ENCODE peak calls at places on chromosomes 11 and 22, in six cellular contexts. One of them, this sample, is unnamed.

GRCh38 chr22:23565942-23566715 is 14.0 kb downstream of the IGLL1 start:
- DNase-seq in foreskin fibroblast: no peak
- DNase-seq in neural progenitor cell: peak
- DNase-seq in AG09319: no peak
- DNase-seq in brain microvascular endothelial cell: no peak
- DNase-seq in WTC11: peak
- DNase-seq in this sample: no peak

GRCh38 chr11:75024068-75024449 is 35.3 kb downstream of the NEU3 start:
- DNase-seq in foreskin fibroblast: no peak
- DNase-seq in neural progenitor cell: no peak
- DNase-seq in AG09319: no peak
- DNase-seq in brain microvascular endothelial cell: no peak
- DNase-seq in WTC11: no peak
- DNase-seq in this sample: no peak

GRCh38 chr11:130553306-130553705 is 104.9 kb downstream of the ADAMTS15 start:
- DNase-seq in foreskin fibroblast: peak
- DNase-seq in neural progenitor cell: no peak
- DNase-seq in AG09319: no peak
- DNase-seq in brain microvascular endothelial cell: no peak
- DNase-seq in WTC11: no peak
- DNase-seq in this sample: no peak

GRCh38 chr11:3152471-3153110 is 12.5 kb downstream of the OSBPL5 start:
- DNase-seq in foreskin fibroblast: no peak
- DNase-seq in neural progenitor cell: no peak
- DNase-seq in AG09319: no peak
- DNase-seq in brain microvascular endothelial cell: peak
- DNase-seq in WTC11: no peak
- DNase-seq in this sample: no peak

GRCh38 chr11:33553486-33553885 is 147.1 kb downstream of the C11orf91 start:
- DNase-seq in foreskin fibroblast: no peak
- DNase-seq in neural progenitor cell: no peak
- DNase-seq in AG09319: no peak
- DNase-seq in brain microvascular endothelial cell: no peak
- DNase-seq in WTC11: no peak
- DNase-seq in this sample: no peak

GRCh38 chr11:10348650-10349280 is 43.9 kb downstream of the ADM start:
- DNase-seq in foreskin fibroblast: peak
- DNase-seq in neural progenitor cell: no peak
- DNase-seq in AG09319: no peak
- DNase-seq in brain microvascular endothelial cell: no peak
- DNase-seq in WTC11: no peak
- DNase-seq in this sample: no peak

GRCh38 chr11:77705195-77705876 is 67.7 kb upstream of the CLNS1A start:
- DNase-seq in foreskin fibroblast: peak
- DNase-seq in neural progenitor cell: no peak
- DNase-seq in AG09319: no peak
- DNase-seq in brain microvascular endothelial cell: peak
- DNase-seq in WTC11: no peak
- DNase-seq in this sample: peak

GRCh38 chr22:22714600-22715361 is 70.4 kb downstream of the GGTLC2 start:
- DNase-seq in foreskin fibroblast: no peak
- DNase-seq in neural progenitor cell: no peak
- DNase-seq in AG09319: no peak
- DNase-seq in brain microvascular endothelial cell: no peak
- DNase-seq in WTC11: no peak
- DNase-seq in this sample: no peak

GRCh38 chr11:60857378-60858232 is 1.9 kb upstream of the PTGDR2 start:
- DNase-seq in foreskin fibroblast: peak
- DNase-seq in neural progenitor cell: no peak
- DNase-seq in AG09319: no peak
- DNase-seq in brain microvascular endothelial cell: peak
- DNase-seq in WTC11: no peak
- DNase-seq in this sample: no peak

GRCh38 chr22:43988960-43989359 is 33.7 kb downstream of the SAMM50 start:
- DNase-seq in foreskin fibroblast: no peak
- DNase-seq in neural progenitor cell: no peak
- DNase-seq in AG09319: no peak
- DNase-seq in brain microvascular endothelial cell: no peak
- DNase-seq in WTC11: no peak
- DNase-seq in this sample: no peak

GRCh38 chr11:15835705-15836411 is 520.5 kb downstream of the SOX6 start:
- DNase-seq in foreskin fibroblast: no peak
- DNase-seq in neural progenitor cell: no peak
- DNase-seq in AG09319: no peak
- DNase-seq in brain microvascular endothelial cell: no peak
- DNase-seq in WTC11: no peak
- DNase-seq in this sample: no peak

GRCh38 chr11:112318193-112318592 is 57.5 kb upstream of the PLET1 start:
- DNase-seq in foreskin fibroblast: peak
- DNase-seq in neural progenitor cell: no peak
- DNase-seq in AG09319: peak
- DNase-seq in brain microvascular endothelial cell: peak
- DNase-seq in WTC11: no peak
- DNase-seq in this sample: peak

GRCh38 chr11:34036456-34036855 is 15.1 kb upstream of the CAPRIN1 start:
- DNase-seq in foreskin fibroblast: no peak
- DNase-seq in neural progenitor cell: no peak
- DNase-seq in AG09319: no peak
- DNase-seq in brain microvascular endothelial cell: peak
- DNase-seq in WTC11: no peak
- DNase-seq in this sample: no peak

GRCh38 chr22:44759430-44760310 is 7.3 kb downstream of the ARHGAP8 start:
- DNase-seq in foreskin fibroblast: no peak
- DNase-seq in neural progenitor cell: no peak
- DNase-seq in AG09319: no peak
- DNase-seq in brain microvascular endothelial cell: no peak
- DNase-seq in WTC11: no peak
- DNase-seq in this sample: no peak

GRCh38 chr11:95516786-95517185 is 272.8 kb downstream of the FAM76B start:
- DNase-seq in foreskin fibroblast: peak
- DNase-seq in neural progenitor cell: no peak
- DNase-seq in AG09319: no peak
- DNase-seq in brain microvascular endothelial cell: no peak
- DNase-seq in WTC11: no peak
- DNase-seq in this sample: peak

GRCh38 chr22:48890693-48891554 is 936.7 kb downstream of the BRD1 start:
- DNase-seq in foreskin fibroblast: no peak
- DNase-seq in neural progenitor cell: no peak
- DNase-seq in AG09319: no peak
- DNase-seq in brain microvascular endothelial cell: no peak
- DNase-seq in WTC11: no peak
- DNase-seq in this sample: no peak

GRCh38 chr22:29623553-29624169 is 20.2 kb downstream of the NF2 start:
- DNase-seq in foreskin fibroblast: no peak
- DNase-seq in neural progenitor cell: no peak
- DNase-seq in AG09319: no peak
- DNase-seq in brain microvascular endothelial cell: no peak
- DNase-seq in WTC11: no peak
- DNase-seq in this sample: no peak

GRCh38 chr11:14520086-14520901 is at the start of gene PSMA1:
- DNase-seq in foreskin fibroblast: peak
- DNase-seq in neural progenitor cell: peak
- DNase-seq in AG09319: peak
- DNase-seq in brain microvascular endothelial cell: peak
- DNase-seq in WTC11: peak
- DNase-seq in this sample: peak

GRCh38 chr11:119473226-119473625 is 50.3 kb upstream of the THY1 start:
- DNase-seq in foreskin fibroblast: no peak
- DNase-seq in neural progenitor cell: no peak
- DNase-seq in AG09319: no peak
- DNase-seq in brain microvascular endothelial cell: no peak
- DNase-seq in WTC11: no peak
- DNase-seq in this sample: no peak

GRCh38 chr11:862028-862703 is 19.5 kb downstream of the TSPAN4 start:
- DNase-seq in foreskin fibroblast: peak
- DNase-seq in neural progenitor cell: peak
- DNase-seq in AG09319: no peak
- DNase-seq in brain microvascular endothelial cell: no peak
- DNase-seq in WTC11: peak
- DNase-seq in this sample: no peak

DNA sequence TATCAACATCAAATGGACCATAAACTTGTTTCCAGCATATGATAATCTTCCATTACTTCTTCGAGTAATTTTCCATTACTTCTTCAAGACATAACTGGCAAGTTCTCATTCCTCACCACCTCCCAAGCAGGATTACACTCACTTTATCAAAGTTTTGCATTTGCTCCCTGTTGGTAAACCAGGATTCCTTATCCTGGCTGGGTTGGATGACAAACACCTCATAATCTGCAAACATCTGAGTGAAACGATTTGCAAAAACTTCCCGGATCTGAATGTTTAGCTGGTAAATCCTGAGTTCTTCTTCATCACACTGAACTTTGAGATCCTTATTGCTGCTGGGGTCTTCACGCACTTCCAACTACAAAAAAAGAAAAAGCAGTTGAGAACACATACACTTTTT is 86.4 kb downstream of the DENND5A start:
- DNase-seq in foreskin fibroblast: no peak
- DNase-seq in neural progenitor cell: no peak
- DNase-seq in AG09319: no peak
- DNase-seq in brain microvascular endothelial cell: no peak
- DNase-seq in WTC11: no peak
- DNase-seq in this sample: no peak
- TF ChIP-seq CTCF in foreskin fibroblast: no peak
- TF ChIP-seq CTCF in neural progenitor cell: no peak
- TF ChIP-seq CTCF in AG09319: no peak
- TF ChIP-seq CTCF in brain microvascular endothelial cell: no peak
- TF ChIP-seq CTCF in WTC11: no peak
- TF ChIP-seq CTCF in this sample: no peak

DNA sequence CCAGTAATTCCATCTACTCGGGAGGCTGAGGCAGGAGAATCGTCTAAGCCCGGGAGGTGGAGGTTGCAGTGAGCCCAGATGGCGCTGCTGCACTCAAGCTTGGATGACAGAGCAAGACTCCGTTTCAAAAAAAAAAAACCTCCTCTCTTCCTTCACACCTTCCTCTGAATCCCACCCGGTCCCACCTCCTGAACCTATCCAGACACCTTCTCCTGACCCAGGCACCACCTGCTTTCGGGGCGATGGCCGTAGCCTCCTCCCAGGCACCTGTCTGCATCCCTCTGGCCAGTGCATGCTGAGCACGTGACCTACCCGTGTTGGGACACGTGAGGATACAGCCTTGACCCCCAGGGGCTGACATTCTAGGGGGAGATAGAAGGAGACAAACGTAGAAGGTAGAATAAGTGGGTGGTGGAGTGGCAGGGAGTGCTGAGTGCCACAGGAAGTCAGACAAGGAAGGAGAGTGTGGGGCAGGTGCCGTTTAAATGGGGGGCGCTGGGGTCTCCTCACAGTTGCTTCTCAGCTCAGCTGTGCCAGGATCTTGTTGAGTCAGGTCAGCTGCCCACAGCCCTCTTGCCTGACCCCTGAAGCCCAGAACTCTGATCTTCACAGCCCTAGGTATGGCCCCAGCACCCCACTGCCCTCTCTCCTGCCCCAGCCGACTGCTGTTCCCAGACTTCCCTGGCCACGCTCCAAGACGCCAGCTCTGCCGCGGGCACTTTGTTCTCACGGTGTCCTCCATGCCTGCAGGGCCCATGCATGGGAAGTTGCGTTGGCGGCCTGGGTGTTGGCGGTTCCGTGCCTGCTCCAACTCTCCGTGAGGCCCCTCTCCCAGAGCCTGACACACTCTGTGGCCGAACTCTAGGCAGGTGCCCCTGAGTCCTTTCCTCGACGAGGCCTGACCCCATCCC is 1.2 kb upstream of the MIOX start:
- DNase-seq in foreskin fibroblast: no peak
- DNase-seq in neural progenitor cell: no peak
- DNase-seq in AG09319: no peak
- DNase-seq in brain microvascular endothelial cell: no peak
- DNase-seq in WTC11: no peak
- DNase-seq in this sample: no peak
- TF ChIP-seq CTCF in foreskin fibroblast: no peak
- TF ChIP-seq CTCF in neural progenitor cell: no peak
- TF ChIP-seq CTCF in AG09319: no peak
- TF ChIP-seq CTCF in brain microvascular endothelial cell: no peak
- TF ChIP-seq CTCF in WTC11: no peak
- TF ChIP-seq CTCF in this sample: no peak

GRCh38 chr11:108135845-108136599 is 14.7 kb downstream of the ACAT1 start:
- DNase-seq in foreskin fibroblast: peak
- DNase-seq in neural progenitor cell: no peak
- DNase-seq in AG09319: no peak
- DNase-seq in brain microvascular endothelial cell: no peak
- DNase-seq in WTC11: no peak
- DNase-seq in this sample: peak
- TF ChIP-seq CTCF in foreskin fibroblast: no peak
- TF ChIP-seq CTCF in neural progenitor cell: peak
- TF ChIP-seq CTCF in AG09319: peak
- TF ChIP-seq CTCF in brain microvascular endothelial cell: peak
- TF ChIP-seq CTCF in WTC11: no peak
- TF ChIP-seq CTCF in this sample: peak

DNA sequence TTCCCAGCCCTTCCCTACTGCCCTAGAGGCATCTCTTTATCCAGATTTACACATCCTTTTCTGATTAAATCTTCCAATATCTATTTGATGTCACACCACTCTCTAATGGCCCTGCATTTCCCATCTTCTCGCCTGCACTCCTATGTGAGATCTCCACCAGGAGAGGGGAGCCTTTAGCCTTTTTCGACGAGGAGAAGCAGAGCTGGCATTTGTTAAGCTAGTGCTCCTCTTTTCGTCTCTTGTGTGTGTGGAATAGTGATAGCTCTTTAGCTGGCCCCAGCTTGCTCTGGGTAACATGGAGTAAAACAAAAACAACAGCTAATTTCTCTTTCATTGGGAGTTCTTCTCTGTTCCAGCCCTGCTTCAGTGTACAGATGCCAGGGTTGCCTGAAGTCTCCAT is 536.5 kb downstream of the NTM start:
- DNase-seq in foreskin fibroblast: peak
- DNase-seq in neural progenitor cell: no peak
- DNase-seq in AG09319: no peak
- DNase-seq in brain microvascular endothelial cell: no peak
- DNase-seq in WTC11: no peak
- DNase-seq in this sample: no peak
- TF ChIP-seq CTCF in foreskin fibroblast: peak
- TF ChIP-seq CTCF in neural progenitor cell: peak
- TF ChIP-seq CTCF in AG09319: peak
- TF ChIP-seq CTCF in brain microvascular endothelial cell: peak
- TF ChIP-seq CTCF in WTC11: no peak
- TF ChIP-seq CTCF in this sample: peak

This sample was measured in HFF-Myc.